ENCODE peak calls at places on chromosomes 6 and 20, in four cellular contexts. E is GM23338; U is activated CD8-positive, alpha-beta T cell treated with anti-CD3 and anti-CD28 coated beads for 36 hours; Q is neural crest cell. G is an unnamed sample.
A peak's percentile ranks its signal among the peaks of the same experiment; 100 is the strongest.

GRCh38 chr20:32727663-32728062 is 15.6 kb downstream of the COMMD7 start:
- DNase-seq in E (no peak), U (no peak), Q (no peak), G (no peak)

GRCh38 chr20:3237958-3238615 is 903 bp downstream of the SLC4A11 start:
- DNase-seq in E (peak; percentile 66), U (peak; percentile 20), Q (no peak), G (no peak)

GRCh38 chr6:52362443-52363221 is 681 bp downstream of the PAQR8 start:
- DNase-seq in E (peak; percentile 77), U (peak; percentile 63), Q (peak; percentile 16), G (peak; percentile 76)

GRCh38 chr6:143099647-143100046 is 39.0 kb downstream of the AIG1 start:
- DNase-seq in E (no peak), U (no peak), Q (no peak), G (no peak)

GRCh38 chr6:107116328-107116892 is 1.1 kb upstream of the BEND3 start:
- DNase-seq in E (peak; percentile 96), U (peak; percentile 62), Q (peak; percentile 43), G (peak; percentile 59)

GRCh38 chr6:47135772-47136171 is 93.6 kb upstream of the ADGRF1 start:
- DNase-seq in E (peak; percentile 17), U (no peak), Q (no peak), G (no peak)

GRCh38 chr6:130822736-130823135 is 4.5 kb upstream of the SMLR1 start:
- DNase-seq in E (no peak), U (no peak), Q (no peak), G (no peak)

GRCh38 chr6:21181866-21182265 is 411.7 kb upstream of the SOX4 start:
- DNase-seq in E (no peak), U (no peak), Q (no peak), G (no peak)

GRCh38 chr6:6007311-6008113 is 787 bp upstream of the NRN1 start:
- DNase-seq in E (peak; percentile 82), U (peak; percentile 75), Q (peak; percentile 30), G (peak; percentile 80)

GRCh38 chr6:29553268-29554057 is 6.1 kb downstream of the UBD start:
- DNase-seq in E (peak; percentile 90), U (peak; percentile 43), Q (peak; percentile 57), G (peak; percentile 57)

DNA sequence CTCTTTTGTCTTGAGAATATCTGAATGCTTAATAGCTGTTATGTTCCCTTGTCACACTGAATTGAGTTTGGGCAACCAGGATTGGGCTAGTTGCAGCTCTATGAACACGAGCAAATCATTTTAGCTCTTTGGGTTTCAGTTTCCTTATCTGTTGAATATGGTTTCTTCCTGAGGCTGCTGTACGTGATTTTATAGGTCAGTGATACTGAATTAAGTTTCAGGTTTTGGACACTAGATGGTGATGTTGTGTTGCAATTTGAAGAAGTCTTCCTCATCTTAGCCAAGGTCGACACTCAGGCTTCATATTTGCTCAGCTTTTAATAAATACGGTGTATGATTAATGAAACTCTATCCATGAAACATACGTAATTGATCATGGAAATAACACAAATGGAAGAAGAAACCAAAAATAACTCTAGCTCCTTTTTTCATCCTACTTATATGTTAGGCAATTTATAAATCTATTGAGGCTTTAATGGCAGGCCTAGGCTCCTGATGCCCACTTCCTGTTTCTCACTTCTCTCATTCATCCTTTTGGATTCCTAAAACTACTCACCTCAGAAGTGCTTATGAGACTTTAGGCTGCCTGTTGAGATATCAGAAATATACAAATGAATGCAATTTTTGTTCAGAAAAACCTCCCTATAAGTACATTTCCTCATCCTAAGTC is 354.1 kb upstream of the MAP3K7 start:
- DNase-seq in E (peak; percentile 76), U (no peak), Q (no peak), G (peak; percentile 67)
- TF ChIP-seq CTCF in E (peak; percentile 76), U (peak; percentile 35), Q (peak; percentile 80), G (peak; percentile 4)

GRCh38 chr6:40894962-40895799 is 143.8 kb downstream of the UNC5CL start:
- DNase-seq in E (peak; percentile 89), U (no peak), Q (peak; percentile 46), G (no peak)
- TF ChIP-seq CTCF in E (peak; percentile 75), U (no peak), Q (peak; percentile 65), G (no peak)

GRCh38 chr6:109229536-109229935 is 134.2 kb downstream of the CEP57L1 start:
- DNase-seq in E (no peak), U (no peak), Q (no peak), G (no peak)
- TF ChIP-seq CTCF in E (no peak), U (no peak), Q (no peak), G (no peak)

GRCh38 chr20:36215778-36216177 is 20.5 kb upstream of the AAR2 start:
- DNase-seq in E (no peak), U (no peak), Q (no peak), G (no peak)

GRCh38 chr20:36214684-36215256 is 21.5 kb upstream of the AAR2 start:
- DNase-seq in E (peak; percentile 80), U (peak; percentile 22), Q (no peak), G (peak; percentile 63)

GRCh38 chr20:36216314-36217025 is 19.8 kb upstream of the AAR2 start:
- DNase-seq in E (no peak), U (no peak), Q (no peak), G (no peak)

GRCh38 chr20:36218380-36219064 is 17.8 kb upstream of the AAR2 start:
- DNase-seq in E (no peak), U (no peak), Q (no peak), G (no peak)

DNA sequence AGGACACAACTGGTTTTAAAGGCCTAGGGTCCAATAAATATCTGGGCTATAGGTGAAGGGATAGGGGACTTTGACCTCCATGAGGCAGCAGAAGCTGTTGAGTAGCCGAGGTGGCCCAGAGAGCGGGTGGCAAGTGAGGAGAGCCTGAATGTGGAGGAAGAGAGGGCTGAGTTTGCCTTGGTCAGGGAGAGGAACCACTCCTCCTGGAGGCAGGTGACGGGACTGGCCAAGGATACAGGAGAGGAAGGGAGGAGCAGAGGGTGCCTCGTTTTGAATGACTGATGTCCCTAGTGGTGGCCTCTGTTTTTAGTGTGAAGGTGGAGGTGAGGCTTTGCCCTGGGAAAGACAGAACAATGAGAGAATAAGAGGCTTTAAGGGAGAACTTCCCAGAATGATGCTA is 19.1 kb upstream of the AAR2 start:
- DNase-seq in E (peak; percentile 91), U (no peak), Q (no peak), G (no peak)
- TF ChIP-seq CTCF in E (peak; percentile 68), U (no peak), Q (no peak), G (no peak)